ENCODE peak calls at places on chromosome 10, in five cellular contexts. C is cardiac fibroblast, E is tibial nerve, L is cardiac muscle cell, X is OCI-LY7. V is an unnamed sample.

GRCh38 chr10:22984066-22984465 is 56.2 kb downstream of the ARMC3 start:
- DNase-seq in C (peak; percentile 37), E (no peak), L (no peak), X (no peak), V (no peak)

GRCh38 chr10:101046332-101047238 is 15.2 kb upstream of the KAZALD1 start:
- DNase-seq in C (no peak), E (no peak), L (no peak), X (no peak), V (no peak)

GRCh38 chr10:3980660-3981059 is 195.7 kb upstream of the KLF6 start:
- DNase-seq in C (peak; percentile 14), E (no peak), L (no peak), X (no peak), V (no peak)

GRCh38 chr10:33008499-33009243 is 50.6 kb upstream of the ITGB1 start:
- DNase-seq in C (peak; percentile 90), E (peak; percentile 89), L (peak; percentile 84), X (peak; percentile 87), V (peak; percentile 91)

GRCh38 chr10:130555411-130555750 is 419.2 kb downstream of the GLRX3 start:
- DNase-seq in C (no peak), E (no peak), L (no peak), X (no peak), V (no peak)

GRCh38 chr10:11546581-11546980 is 64.9 kb downstream of the USP6NL start:
- DNase-seq in C (peak; percentile 17), E (no peak), L (no peak), X (no peak), V (no peak)

GRCh38 chr10:24751716-24752115 is 28.0 kb upstream of the ARHGAP21 start:
- DNase-seq in C (no peak), E (no peak), L (no peak), X (no peak), V (no peak)

GRCh38 chr10:132135398-132135872 is 51.3 kb upstream of the DPYSL4 start:
- DNase-seq in C (no peak), E (no peak), L (no peak), X (no peak), V (no peak)

GRCh38 chr10:92410501-92410900 is 119.5 kb downstream of the MARCHF5 start:
- DNase-seq in C (no peak), E (no peak), L (no peak), X (no peak), V (no peak)

GRCh38 chr10:91296471-91296870 is 76.0 kb downstream of the PCGF5 start:
- DNase-seq in C (peak; percentile 50), E (no peak), L (peak; percentile 28), X (peak; percentile 18), V (no peak)

GRCh38 chr10:34135515-34135914 is 679.6 kb downstream of the PARD3 start:
- DNase-seq in C (no peak), E (no peak), L (no peak), X (no peak), V (no peak)

GRCh38 chr10:102186128-102186527 is 33.9 kb downstream of the NOLC1 start:
- DNase-seq in C (peak; percentile 65), E (no peak), L (no peak), X (no peak), V (no peak)

GRCh38 chr10:69751216-69751615 is 50.5 kb upstream of the COL13A1 start:
- DNase-seq in C (no peak), E (no peak), L (no peak), X (no peak), V (no peak)

GRCh38 chr10:29328988-29329387 is 40.1 kb downstream of the LYZL1 start:
- DNase-seq in C (peak; percentile 63), E (peak; percentile 71), L (no peak), X (no peak), V (peak; percentile 47)

GRCh38 chr10:1253476-1254353 is 197.5 kb downstream of the WDR37 start:
- DNase-seq in C (no peak), E (no peak), L (no peak), X (no peak), V (no peak)

GRCh38 chr10:112958275-112958995 is 8.4 kb downstream of the TCF7L2 start:
- DNase-seq in C (peak; percentile 88), E (no peak), L (no peak), X (no peak), V (peak; percentile 96)

GRCh38 chr10:132384618-132385510 is 12.1 kb upstream of the PWWP2B start:
- DNase-seq in C (no peak), E (no peak), L (no peak), X (no peak), V (no peak)

GRCh38 chr10:32169556-32169955 is 113.3 kb upstream of the KIF5B start:
- DNase-seq in C (no peak), E (no peak), L (no peak), X (no peak), V (no peak)

GRCh38 chr10:32446701-32447406 is 914 bp downstream of the CCDC7 start:
- DNase-seq in C (peak; percentile 54), E (no peak), L (no peak), X (peak; percentile 19), V (no peak)

GRCh38 chr10:95542330-95542729 is 18.8 kb downstream of the SORBS1 start:
- DNase-seq in C (no peak), E (no peak), L (no peak), X (no peak), V (no peak)

GRCh38 chr10:69572159-69573055 is 815 bp downstream of the NEUROG3 start:
- DNase-seq in C (no peak), E (no peak), L (peak; percentile 14), X (no peak), V (no peak)

GRCh38 chr10:85105614-85106013 is 777.2 kb downstream of the CCSER2 start:
- DNase-seq in C (no peak), E (no peak), L (peak; percentile 25), X (no peak), V (no peak)

GRCh38 chr10:101683226-101683625 is 11.7 kb downstream of the FBXW4 start:
- DNase-seq in C (no peak), E (no peak), L (no peak), X (no peak), V (no peak)

GRCh38 chr10:5506246-5506645 is 6.9 kb upstream of the CALML5 start:
- DNase-seq in C (no peak), E (no peak), L (no peak), X (no peak), V (no peak)

GRCh38 chr10:33876547-33877400 is 542.3 kb upstream of the NRP1 start:
- DNase-seq in C (peak; percentile 63), E (peak; percentile 21), L (no peak), X (no peak), V (no peak)

GRCh38 chr10:131881104-131881880 is 19.5 kb upstream of the PPP2R2D start:
- DNase-seq in C (no peak), E (no peak), L (no peak), X (no peak), V (no peak)

GRCh38 chr10:69696073-69696731 is 66.2 kb downstream of the FAM241B start:
- DNase-seq in C (peak; percentile 88), E (no peak), L (peak; percentile 62), X (no peak), V (peak; percentile 73)

GRCh38 chr10:133565441-133566294 is at the start of gene SYCE1:
- DNase-seq in C (no peak), E (no peak), L (no peak), X (no peak), V (no peak)

GRCh38 chr10:69360485-69361302 is 56.0 kb downstream of the TACR2 start:
- DNase-seq in C (peak; percentile 89), E (peak; percentile 80), L (peak; percentile 31), X (no peak), V (peak; percentile 62)

GRCh38 chr10:84574101-84574500 is 245.7 kb downstream of the CCSER2 start:
- DNase-seq in C (no peak), E (no peak), L (no peak), X (no peak), V (no peak)

GRCh38 chr10:98361131-98361633 is 53.8 kb downstream of the PYROXD2 start:
- DNase-seq in C (peak; percentile 99), E (peak; percentile 62), L (peak; percentile 89), X (no peak), V (peak; percentile 100)

GRCh38 chr10:59753267-59753666 is at the start of gene MRLN:
- DNase-seq in C (no peak), E (no peak), L (no peak), X (no peak), V (no peak)

GRCh38 chr10:103595933-103596726 is 102.6 kb downstream of the NEURL1 start:
- DNase-seq in C (no peak), E (no peak), L (no peak), X (no peak), V (no peak)

GRCh38 chr10:71887767-71888166 is 36.7 kb upstream of the PSAP start:
- DNase-seq in C (no peak), E (no peak), L (no peak), X (no peak), V (no peak)

GRCh38 chr10:71889388-71889987 is 38.4 kb upstream of the PSAP start:
- DNase-seq in C (no peak), E (no peak), L (no peak), X (peak; percentile 33), V (no peak)

GRCh38 chr10:71891437-71891836 is 40.4 kb upstream of the PSAP start:
- DNase-seq in C (no peak), E (no peak), L (no peak), X (no peak), V (no peak)

GRCh38 chr10:71888248-71888622 is 37.2 kb upstream of the PSAP start:
- DNase-seq in C (no peak), E (no peak), L (no peak), X (no peak), V (no peak)

GRCh38 chr10:71888623-71889387 is 37.8 kb upstream of the PSAP start:
- DNase-seq in C (peak; percentile 94), E (peak; percentile 87), L (peak; percentile 66), X (peak; percentile 97), V (peak; percentile 61)
- TF ChIP-seq CTCF in C (no peak), E (no peak), L (peak; percentile 24), X (peak; percentile 51), V (no peak)

DNA sequence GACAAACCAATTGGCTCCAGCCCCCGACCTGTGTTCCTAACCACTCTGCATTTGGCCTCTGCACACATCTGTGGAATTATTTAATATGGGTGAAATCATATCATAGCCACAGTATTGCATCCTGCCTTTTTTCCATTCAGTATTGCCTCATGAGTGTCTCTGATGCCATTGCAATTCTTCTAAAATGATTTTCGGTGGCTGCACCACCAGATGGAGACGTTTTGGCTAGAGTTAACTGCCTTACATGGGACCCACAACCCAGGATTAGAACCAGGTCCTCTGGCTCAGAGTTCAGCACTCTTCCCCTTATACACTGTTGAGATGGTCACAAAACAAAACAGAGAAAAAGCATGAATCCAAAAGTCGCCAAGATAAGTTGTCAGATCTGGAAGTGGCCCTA is 180.8 kb downstream of the EMX2 start:
- DNase-seq in C (no peak), E (no peak), L (no peak), X (no peak), V (no peak)
- TF ChIP-seq CTCF in C (no peak), E (no peak), L (no peak), X (no peak), V (no peak)

GRCh38 chr10:44020322-44021111 is 364.4 kb downstream of the CXCL12 start:
- DNase-seq in C (peak; percentile 17), E (no peak), L (no peak), X (no peak), V (no peak)
- TF ChIP-seq CTCF in C (no peak), E (no peak), L (no peak), X (no peak), V (no peak)

DNA sequence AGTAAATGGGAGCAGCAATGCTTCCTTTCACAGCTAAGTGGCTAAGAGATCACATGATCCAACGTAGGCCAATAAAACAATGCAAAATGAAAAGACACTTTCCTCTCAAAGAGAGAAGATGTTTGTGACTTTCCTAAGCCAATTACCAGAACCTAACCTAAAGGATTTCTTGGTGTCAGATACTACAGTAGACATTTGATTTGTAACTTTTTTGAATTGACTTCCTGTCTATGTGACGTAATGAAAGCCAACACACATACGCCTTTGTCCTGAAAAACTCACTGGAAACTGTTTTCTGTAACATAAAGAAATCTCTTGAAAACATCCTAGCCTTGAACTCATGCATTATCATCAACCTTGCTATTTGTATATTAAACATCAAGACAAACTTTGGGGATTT is 417.1 kb downstream of the GPAM start:
- DNase-seq in C (no peak), E (no peak), L (no peak), X (no peak), V (no peak)
- TF ChIP-seq CTCF in C (no peak), E (no peak), L (no peak), X (no peak), V (no peak)